ENCODE peak calls at places on chromosomes 1 and 21, in ten cellular contexts. K, A, B, V, Q, O, N, W, H and R are unnamed samples.
A peak's percentile ranks its signal among the peaks of the same experiment; 100 is the strongest.

GRCh38 chr1:156499703-156500577 is 635 bp downstream of the MEF2D start:
- DNase-seq in K (peak; percentile 86), A (peak; percentile 82), B (peak; percentile 48), V (no peak), Q (no peak), O (no peak), N (peak; percentile 70), W (no peak), H (no peak), R (peak; percentile 67)

GRCh38 chr1:47656719-47657685 is 219.2 kb downstream of the FOXD2 start:
- DNase-seq in K (peak; percentile 70), A (no peak), B (peak; percentile 97), V (no peak), Q (no peak), O (no peak), N (peak; percentile 47), W (peak; percentile 25), H (peak; percentile 70), R (no peak)

GRCh38 chr1:33182452-33182851 is 609 bp upstream of the TRIM62 start:
- DNase-seq in K (peak; percentile 40), A (peak; percentile 47), B (no peak), V (no peak), Q (no peak), O (no peak), N (no peak), W (no peak), H (no peak), R (no peak)

GRCh38 chr1:147890177-147890790 is 12.3 kb upstream of the GJA8 start:
- DNase-seq in K (no peak), A (peak; percentile 28), B (peak; percentile 78), V (peak; percentile 60), Q (peak; percentile 53), O (peak; percentile 48), N (peak; percentile 73), W (peak; percentile 74), H (no peak), R (peak; percentile 62)

GRCh38 chr1:203127672-203128611 is at the start of gene ADORA1:
- DNase-seq in K (peak; percentile 69), A (peak; percentile 42), B (no peak), V (peak; percentile 55), Q (no peak), O (peak; percentile 10), N (peak; percentile 80), W (peak; percentile 74), H (no peak), R (peak; percentile 67)

GRCh38 chr1:186680031-186681012 is at the start of gene PTGS2:
- DNase-seq in K (peak; percentile 66), A (peak; percentile 80), B (peak; percentile 96), V (peak; percentile 84), Q (peak; percentile 71), O (peak; percentile 84), N (peak; percentile 57), W (peak; percentile 50), H (no peak), R (peak; percentile 71)

GRCh38 chr1:84266748-84267147 is 34.8 kb upstream of the SAMD13 start:
- DNase-seq in K (no peak), A (no peak), B (no peak), V (no peak), Q (no peak), O (no peak), N (no peak), W (no peak), H (no peak), R (no peak)

GRCh38 chr1:44511769-44512168 is 106.7 kb downstream of the RNF220 start:
- DNase-seq in K (no peak), A (no peak), B (no peak), V (no peak), Q (no peak), O (no peak), N (no peak), W (no peak), H (no peak), R (no peak)

GRCh38 chr1:22317231-22317919 is 134.3 kb upstream of the ZBTB40 start:
- DNase-seq in K (no peak), A (no peak), B (peak; percentile 26), V (peak; percentile 56), Q (no peak), O (peak; percentile 6), N (peak; percentile 23), W (no peak), H (no peak), R (no peak)

GRCh38 chr21:41360072-41360821 is 1.6 kb upstream of the MX2 start:
- DNase-seq in K (peak; percentile 55), A (peak; percentile 37), B (no peak), V (no peak), Q (no peak), O (no peak), N (peak; percentile 27), W (peak; percentile 79), H (peak; percentile 84), R (peak; percentile 73)

GRCh38 chr1:12088607-12089006 is 25.5 kb downstream of the TNFRSF8 start:
- DNase-seq in K (no peak), A (no peak), B (no peak), V (no peak), Q (no peak), O (no peak), N (no peak), W (peak; percentile 26), H (no peak), R (peak; percentile 34)

GRCh38 chr21:20419780-20420179 is 578.4 kb upstream of the NCAM2 start:
- DNase-seq in K (no peak), A (no peak), B (no peak), V (no peak), Q (no peak), O (no peak), N (no peak), W (no peak), H (no peak), R (no peak)

GRCh38 chr21:35562876-35563275 is 497.4 kb downstream of the SETD4 start:
- DNase-seq in K (no peak), A (no peak), B (no peak), V (no peak), Q (no peak), O (no peak), N (no peak), W (no peak), H (no peak), R (no peak)
- TF ChIP-seq CTCF in K (no peak), A (no peak), B (no peak), V (no peak), Q (no peak), O (no peak), N (no peak), W (no peak), H (no peak), R (no peak)

DNA sequence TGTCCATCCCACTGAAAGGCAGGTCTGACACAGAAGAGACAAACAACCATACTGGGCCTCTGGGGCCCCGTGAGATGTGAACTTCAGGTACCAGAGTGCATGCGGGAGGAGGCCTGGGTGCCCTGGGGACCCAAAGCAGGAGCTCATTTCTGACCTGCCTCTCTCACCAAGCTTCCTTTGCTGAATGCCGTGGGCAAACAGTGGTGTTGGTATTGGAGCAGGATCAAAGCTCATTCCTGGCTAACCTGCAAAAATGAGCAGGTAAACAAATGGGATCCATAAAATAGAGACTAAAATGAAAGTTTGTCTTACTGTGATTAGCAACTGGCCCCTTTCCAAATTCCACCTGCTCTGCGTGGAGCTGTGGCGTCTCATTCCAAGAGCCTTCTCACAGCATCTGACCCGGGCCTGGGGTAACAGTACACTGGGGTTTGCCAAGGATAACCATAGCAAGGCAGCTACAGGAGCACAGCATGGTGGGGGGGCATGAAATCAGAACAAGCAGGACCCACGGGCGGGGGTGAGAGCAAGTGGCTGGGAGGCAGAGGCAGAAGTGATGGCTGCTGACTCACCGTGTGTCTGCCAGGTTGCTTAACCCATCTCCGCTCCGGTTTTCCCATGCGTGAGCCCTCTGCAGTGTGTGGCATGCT is 103.6 kb downstream of the KIF26B start:
- DNase-seq in K (no peak), A (no peak), B (no peak), V (no peak), Q (no peak), O (no peak), N (no peak), W (peak; percentile 78), H (peak; percentile 90), R (peak; percentile 26)
- TF ChIP-seq POLR2A in K (no peak), A (no peak), B (no peak), V (no peak), Q (no peak), O (no peak), N (no peak), W (no peak), H (no peak), R (no peak)

GRCh38 chr1:102431253-102431652 is 434.5 kb upstream of the OLFM3 start:
- DNase-seq in K (no peak), A (no peak), B (no peak), V (no peak), Q (no peak), O (no peak), N (no peak), W (no peak), H (no peak), R (no peak)

GRCh38 chr1:102435483-102435882 is 438.8 kb upstream of the OLFM3 start:
- DNase-seq in K (no peak), A (no peak), B (no peak), V (no peak), Q (no peak), O (no peak), N (no peak), W (no peak), H (no peak), R (no peak)

GRCh38 chr1:102434421-102434820 is 437.7 kb upstream of the OLFM3 start:
- DNase-seq in K (no peak), A (no peak), B (peak; percentile 11), V (no peak), Q (peak; percentile 1), O (peak; percentile 10), N (no peak), W (no peak), H (no peak), R (no peak)
- TF ChIP-seq CTCF in K (no peak), A (no peak), B (peak; percentile 53), V (no peak), Q (peak; percentile 47), O (peak; percentile 56), N (peak; percentile 19), W (no peak), H (no peak), R (no peak)

GRCh38 chr1:209805875-209806760 is at the start of gene IRF6:
- DNase-seq in K (peak; percentile 39), A (peak; percentile 84), B (peak; percentile 87), V (peak; percentile 33), Q (peak; percentile 93), O (peak; percentile 88), N (peak; percentile 92), W (peak; percentile 98), H (no peak), R (peak; percentile 96)
- TF ChIP-seq POLR2A in K (no peak), A (peak; percentile 54), B (peak; percentile 50), V (no peak), Q (peak; percentile 81), O (peak; percentile 75), N (no peak), W (peak; percentile 90), H (peak; percentile 38), R (peak; percentile 99)

DNA sequence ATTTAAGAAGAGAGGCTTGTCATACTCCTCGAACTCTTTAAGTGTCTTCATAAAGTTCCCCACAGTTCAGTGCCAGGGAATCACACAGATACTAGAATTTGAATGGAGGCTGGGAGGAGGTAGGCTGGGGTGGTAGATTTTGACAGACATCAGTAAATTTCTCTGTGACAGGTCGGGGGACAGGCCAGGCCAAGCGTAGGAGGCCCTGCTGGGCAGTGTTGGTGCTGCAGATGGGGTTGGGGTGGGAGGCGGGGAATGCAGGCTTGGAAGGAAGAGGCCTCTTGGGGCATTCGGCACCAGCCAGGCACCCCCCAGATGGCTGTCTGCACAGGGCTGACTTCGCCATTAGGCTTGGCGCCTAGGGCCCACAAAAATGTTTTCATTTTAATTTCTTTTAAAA is 84.0 kb downstream of the MAN1C1 start:
- DNase-seq in K (no peak), A (no peak), B (no peak), V (peak; percentile 31), Q (no peak), O (no peak), N (no peak), W (no peak), H (no peak), R (no peak)
- TF ChIP-seq CTCF in K (no peak), A (no peak), B (no peak), V (no peak), Q (peak; percentile 29), O (peak; percentile 38), N (peak; percentile 21), W (no peak), H (no peak), R (peak; percentile 11)